ENCODE peak calls at places on chromosomes 11 and 22, in four cellular contexts. K, I, O and P are unnamed samples.
A peak's percentile ranks its signal among the peaks of the same experiment; 100 is the strongest.

GRCh38 chr11:68120212-68121066 is 749 bp downstream of the CHKA start:
- DNase-seq in I (no peak), K (peak; percentile 59), O (peak; percentile 58), P (peak; percentile 90)

GRCh38 chr11:5507177-5507576 is 2.6 kb downstream of the UBQLN3 start:
- DNase-seq in K (no peak), I (no peak), O (no peak), P (no peak)

GRCh38 chr22:37260939-37261338 is 16.9 kb upstream of the RAC2 start:
- DNase-seq in O (peak; percentile 78), I (peak; percentile 45), K (peak; percentile 78), P (peak; percentile 93)

GRCh38 chr22:30235687-30236170 is 10.8 kb downstream of the LIF start:
- DNase-seq in K (no peak), I (no peak), O (peak; percentile 48), P (peak; percentile 93)

GRCh38 chr22:46636221-46637002 is 16.2 kb downstream of the GRAMD4 start:
- DNase-seq in O (peak; percentile 14), K (no peak), I (no peak), P (no peak)

GRCh38 chr22:19146215-19146968 is 1.9 kb upstream of the ESS2 start:
- DNase-seq in O (no peak), I (no peak), K (no peak), P (peak; percentile 45)

GRCh38 chr11:73383249-73384126 is 7.3 kb downstream of the RELT start:
- DNase-seq in I (no peak), O (peak; percentile 30), K (no peak), P (no peak)

GRCh38 chr11:104609297-104609696 is 289.0 kb downstream of the CASP12 start:
- DNase-seq in I (peak; percentile 28), O (peak; percentile 71), K (peak; percentile 48), P (no peak)

GRCh38 chr22:20606041-20606783 is 98.8 kb downstream of the MED15 start:
- DNase-seq in K (peak; percentile 95), O (peak; percentile 76), I (peak; percentile 83), P (peak; percentile 91)

GRCh38 chr22:39138357-39138997 is 14.0 kb downstream of the CBX7 start:
- DNase-seq in I (no peak), O (no peak), K (peak; percentile 30), P (peak; percentile 78)

GRCh38 chr11:129853508-129854228 is 38.0 kb downstream of the TMEM45B start:
- DNase-seq in O (peak; percentile 9), I (no peak), K (no peak), P (no peak)
- H3K27ac ChIP-seq in O (no peak overlapping the region), I (no peak overlapping the region), K (no peak overlapping the region), P (no peak overlapping the region)

DNA sequence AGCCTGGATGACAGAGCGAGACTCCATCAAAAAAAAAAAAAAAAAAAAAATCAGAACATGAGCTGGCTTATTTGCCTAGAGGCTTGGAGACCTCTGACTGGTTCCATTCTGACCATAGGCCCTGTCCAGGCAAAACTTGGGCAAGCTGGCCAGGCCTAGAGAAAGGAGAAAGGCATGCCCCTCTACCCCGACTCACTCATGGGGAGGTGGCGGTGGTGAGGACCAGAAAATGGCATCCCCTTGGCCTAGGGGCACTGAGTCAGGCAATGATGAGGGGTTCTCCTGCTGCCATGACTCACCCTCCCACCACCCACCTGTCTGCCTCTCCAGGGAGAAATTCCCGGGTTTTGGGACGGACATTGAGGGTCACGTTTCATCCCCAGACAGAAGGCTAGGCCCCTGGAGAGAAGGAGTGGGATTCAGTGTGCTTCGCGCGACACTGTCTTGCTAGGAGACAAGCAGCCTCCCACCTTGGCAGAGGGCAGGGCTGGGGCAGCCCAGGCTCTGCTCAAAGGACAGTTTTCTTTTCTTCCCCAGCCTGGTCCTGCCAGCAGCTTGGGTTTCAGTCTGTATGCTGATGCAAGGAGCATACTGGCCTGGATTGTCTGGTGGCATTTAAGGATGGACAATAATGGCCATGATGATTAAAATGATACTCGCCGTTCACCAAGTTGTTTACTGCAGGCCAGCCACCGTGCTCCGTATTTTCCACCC is 17.2 kb downstream of the TOB2 start:
- DNase-seq in I (no peak), O (peak; percentile 27), K (no peak), P (no peak)
- H4K20me1 ChIP-seq in I (no peaks in the 10 kb centered on the region), O (no peaks in the 10 kb centered on the region), K (no peaks in the 10 kb centered on the region), P (peaks cover 31% of the 10 kb centered on the region)

GRCh38 chr22:47794851-47795250 is 1032.4 kb downstream of the TBC1D22A start:
- DNase-seq in O (no peak), I (no peak), K (no peak), P (no peak)

GRCh38 chr22:47795477-47796127 is 1033.2 kb downstream of the TBC1D22A start:
- DNase-seq in I (no peak), K (peak; percentile 43), O (no peak), P (no peak)

GRCh38 chr22:47796128-47796908 is 1033.9 kb downstream of the TBC1D22A start:
- DNase-seq in O (no peak), I (no peak), K (no peak), P (no peak)

GRCh38 chr22:47798229-47798628 is 1035.8 kb downstream of the TBC1D22A start:
- DNase-seq in I (no peak), O (no peak), K (no peak), P (no peak)

DNA sequence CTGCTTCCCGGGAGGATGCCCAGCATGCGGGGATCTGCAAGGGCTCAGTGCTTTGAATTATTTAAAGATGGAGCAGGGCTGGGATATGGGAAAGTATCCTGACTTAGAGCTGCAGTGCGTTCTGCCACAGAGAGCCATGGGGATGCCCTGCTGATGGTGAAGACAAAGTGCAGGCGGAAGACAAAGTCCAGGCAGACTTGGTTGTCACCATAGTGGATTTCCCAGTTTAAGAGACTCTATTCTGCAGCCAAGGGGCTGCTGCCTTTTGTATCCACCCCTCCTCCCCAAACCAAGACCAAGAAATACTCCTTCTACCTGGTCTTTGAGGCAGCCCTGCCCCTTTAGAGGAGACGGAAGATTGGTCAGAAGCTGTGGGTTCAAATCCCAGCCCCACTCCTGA is 1035.1 kb downstream of the TBC1D22A start:
- DNase-seq in K (no peak), O (no peak), I (no peak), P (no peak)
- H3K9me3 ChIP-seq in K (no peaks in the 10 kb centered on the region), O (no peaks in the 10 kb centered on the region), I (no peaks in the 10 kb centered on the region), P (peaks cover 2% of the 10 kb centered on the region)

GRCh38 chr22:35896306-35896705 is 132.3 kb downstream of the RBFOX2 start:
- DNase-seq in K (no peak), I (no peak), O (no peak), P (no peak)
- H3K27ac ChIP-seq in K (no peak overlapping the region), I (no peak overlapping the region), O (no peak overlapping the region), P (no peak overlapping the region)

DNA sequence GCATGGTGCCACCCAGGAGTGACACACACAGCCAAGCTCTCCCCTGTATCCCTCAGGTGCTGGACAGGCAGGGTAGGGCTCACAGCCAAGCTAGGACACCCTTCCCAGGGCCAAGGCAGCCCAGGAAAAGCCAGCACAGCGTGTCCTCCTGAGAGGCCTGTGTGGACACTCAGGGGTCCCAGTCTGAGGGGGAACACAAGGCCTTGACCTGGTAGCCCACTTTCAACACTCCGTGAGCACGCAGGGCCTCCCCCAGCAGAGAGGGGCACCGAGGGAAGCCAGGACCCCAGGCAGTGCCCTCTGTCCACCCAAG is 24.9 kb downstream of the OSBPL5 start:
- DNase-seq in K (no peak), I (no peak), O (no peak), P (no peak)
- H4K20me1 ChIP-seq in K (peaks cover 4% of the 10 kb centered on the region), I (no peaks in the 10 kb centered on the region), O (no peaks in the 10 kb centered on the region), P (peaks cover 85% of the 10 kb centered on the region)

GRCh38 chr11:76777922-76778321 is 5.2 kb upstream of the TSKU start:
- DNase-seq in K (no peak), O (no peak), I (no peak), P (no peak)
- H3K9me3 ChIP-seq in K (peaks cover 5% of the 10 kb centered on the region), O (no peaks in the 10 kb centered on the region), I (peaks cover 23% of the 10 kb centered on the region), P (peaks cover 9% of the 10 kb centered on the region)

GRCh38 chr22:42791721-42792452 is 65.2 kb downstream of the ARFGAP3 start:
- DNase-seq in K (no peak), O (peak; percentile 48), I (no peak), P (no peak)

GRCh38 chr22:42793848-42794405 is 63.1 kb downstream of the ARFGAP3 start:
- DNase-seq in I (no peak), K (no peak), O (no peak), P (no peak)

GRCh38 chr22:42792453-42792908 is 64.6 kb downstream of the ARFGAP3 start:
- DNase-seq in O (no peak), K (no peak), I (no peak), P (no peak)

GRCh38 chr22:42794551-42795510 is 62.2 kb downstream of the ARFGAP3 start:
- DNase-seq in I (no peak), O (no peak), K (peak; percentile 68), P (no peak)

DNA sequence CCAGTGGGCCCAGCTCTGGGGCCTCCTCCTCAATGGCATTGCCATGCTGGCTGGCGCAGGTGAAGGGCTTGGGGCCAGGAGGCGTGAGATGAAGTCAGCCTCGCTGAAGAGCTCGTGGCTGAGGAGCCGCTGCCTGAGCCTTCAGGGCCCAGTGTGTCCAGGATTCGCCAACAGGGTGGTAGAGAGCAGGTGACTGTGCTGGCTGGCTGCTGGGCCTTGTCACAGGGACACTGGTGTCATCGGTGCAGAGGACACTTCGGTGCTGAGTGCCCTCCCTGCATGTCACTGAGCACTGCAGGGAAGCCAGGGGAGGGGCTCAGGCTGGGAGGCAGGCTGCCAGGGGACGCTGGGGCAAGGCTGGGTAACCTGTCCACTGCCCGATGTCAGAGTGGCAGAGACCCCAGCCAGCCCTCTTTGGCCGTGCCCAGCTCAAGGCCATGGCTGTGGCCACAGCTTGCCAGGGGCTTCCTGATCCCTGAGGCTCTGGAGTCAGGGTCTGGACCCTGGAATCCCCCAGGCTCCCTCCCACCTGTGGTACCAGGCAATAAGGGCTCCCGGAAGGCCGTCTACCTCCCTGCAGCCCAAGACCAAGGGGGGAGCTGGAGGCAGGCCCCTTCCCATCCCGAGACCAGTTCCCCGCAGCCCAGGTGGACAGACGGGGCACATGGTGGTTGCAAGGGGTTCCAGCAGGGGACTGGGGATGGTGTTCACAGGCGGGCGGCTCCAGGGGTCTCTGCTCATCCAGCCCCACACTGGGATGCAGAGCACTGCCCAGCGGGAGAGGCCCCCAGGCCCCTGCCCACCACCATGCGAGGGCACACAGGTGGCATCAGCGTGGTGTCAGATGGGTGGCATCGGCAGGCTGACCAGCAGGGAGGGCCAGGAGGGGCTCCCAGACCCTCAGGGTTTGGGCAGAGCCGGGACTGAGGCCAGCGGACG is 63.9 kb downstream of the ARFGAP3 start:
- DNase-seq in K (no peak), I (no peak), O (no peak), P (no peak)
- H3K27ac ChIP-seq in K (no peak overlapping the region), I (no peak overlapping the region), O (no peak overlapping the region), P (no peak overlapping the region)

DNA sequence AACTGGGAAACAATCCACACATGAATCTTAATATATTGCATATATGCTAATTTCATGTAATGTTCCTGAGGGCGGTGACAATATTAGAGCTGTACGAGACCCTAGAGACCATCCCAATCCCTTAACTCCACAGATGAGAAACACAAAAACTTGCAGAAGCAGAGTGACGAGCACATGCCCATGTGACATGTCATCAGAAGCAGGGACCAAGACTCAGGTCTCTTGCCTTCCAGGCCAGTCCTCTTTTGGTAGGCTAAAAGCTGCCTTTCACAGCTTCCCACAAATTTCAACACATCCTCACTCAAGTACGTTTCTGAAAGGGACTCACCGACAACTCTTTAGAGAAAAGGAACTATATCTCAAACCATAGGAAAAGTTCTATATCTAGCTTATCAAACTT is 11.7 kb downstream of the MAPK1 start:
- DNase-seq in O (no peak), K (no peak), I (no peak), P (no peak)
- H4K20me1 ChIP-seq in O (peaks cover 47% of the 10 kb centered on the region), K (no peaks in the 10 kb centered on the region), I (peaks cover 45% of the 10 kb centered on the region), P (peaks cover 70% of the 10 kb centered on the region)

GRCh38 chr11:63472372-63472771 is 18.6 kb downstream of the PLAAT5 start:
- DNase-seq in I (no peak), O (no peak), K (no peak), P (no peak)
- H3K9me3 ChIP-seq in I (no peaks in the 10 kb centered on the region), O (no peaks in the 10 kb centered on the region), K (peaks cover 5% of the 10 kb centered on the region), P (no peaks in the 10 kb centered on the region)